ENCODE peak calls at places on chromosomes 1 and 21, in four cellular contexts. J, L, U and W are unnamed samples.

GRCh38 chr21:39696620-39697019 is 48.4 kb upstream of the IGSF5 start:
- DNase-seq in U (no peak), J (no peak), L (no peak), W (no peak)

GRCh38 chr1:185315364-185316108 is 1.5 kb downstream of the IVNS1ABP start:
- DNase-seq in L (no peak), J (no peak), U (no peak), W (peak; percentile 50)

GRCh38 chr1:143694085-143694484 is 277.7 kb downstream of the FAM72C start:
- DNase-seq in L (no peak), U (no peak), J (no peak), W (no peak)

GRCh38 chr21:15688016-15688415 is 41.8 kb upstream of the USP25 start:
- DNase-seq in L (no peak), J (no peak), U (no peak), W (no peak)

GRCh38 chr21:41819856-41820281 is 53.0 kb upstream of the RIPK4 start:
- DNase-seq in U (no peak), J (no peak), L (no peak), W (no peak)

GRCh38 chr1:7388141-7388487 is 383.0 kb upstream of the VAMP3 start:
- DNase-seq in J (peak; percentile 73), U (peak; percentile 36), L (no peak), W (no peak)

GRCh38 chr1:146001734-146002133 is 5.4 kb upstream of the TXNIP start:
- DNase-seq in U (no peak), L (no peak), J (no peak), W (no peak)

GRCh38 chr1:187001198-187001904 is 172.6 kb downstream of the PLA2G4A start:
- DNase-seq in U (no peak), J (no peak), L (no peak), W (peak; percentile 87)

GRCh38 chr1:24283326-24284155 is 35.6 kb upstream of the GRHL3 start:
- DNase-seq in L (no peak), J (no peak), U (no peak), W (peak; percentile 66)

GRCh38 chr1:97137862-97138514 is 416.4 kb downstream of the PTBP2 start:
- DNase-seq in L (no peak), J (no peak), U (no peak), W (peak; percentile 81)

GRCh38 chr1:230049731-230050130 is 17.3 kb upstream of the GALNT2 start:
- DNase-seq in J (no peak), U (peak; percentile 24), L (no peak), W (no peak)

GRCh38 chr1:174786760-174787159 is 213.0 kb upstream of the CACYBP start:
- DNase-seq in U (no peak), J (no peak), L (no peak), W (no peak)

GRCh38 chr1:156474966-156475365 is 25.6 kb downstream of the MEF2D start:
- DNase-seq in U (no peak), J (no peak), L (no peak), W (no peak)

GRCh38 chr1:99481391-99481996 is 164.4 kb upstream of the PALMD start:
- DNase-seq in U (no peak), L (peak; percentile 47), J (no peak), W (peak; percentile 89)

GRCh38 chr1:20696397-20697333 is 21.1 kb downstream of the KIF17 start:
- DNase-seq in U (peak; percentile 83), J (peak; percentile 96), L (peak; percentile 77), W (peak; percentile 96)

GRCh38 chr1:190595438-190595837 is 117.8 kb upstream of the BRINP3 start:
- DNase-seq in L (no peak), U (no peak), J (no peak), W (no peak)

GRCh38 chr1:223844521-223844961 is 1.2 kb downstream of the TP53BP2 start:
- DNase-seq in J (no peak), L (peak; percentile 74), U (no peak), W (peak; percentile 49)

GRCh38 chr1:25906644-25907300 is 553 bp upstream of the STMN1 start:
- DNase-seq in J (no peak), L (peak; percentile 63), U (peak; percentile 16), W (peak; percentile 14)

GRCh38 chr1:91760487-91760886 is 125.5 kb downstream of the TGFBR3 start:
- DNase-seq in U (no peak), J (no peak), L (no peak), W (no peak)
- H3K4me1 ChIP-seq in U (peaks cover 94% of the 10 kb centered on the region), J (no peaks in the 10 kb centered on the region), L (no peaks in the 10 kb centered on the region), W (peaks cover 84% of the 10 kb centered on the region)

GRCh38 chr1:110346690-110347089 is 7.5 kb downstream of the RBM15 start:
- DNase-seq in L (no peak), U (no peak), J (no peak), W (no peak)
- H3K4me1 ChIP-seq in L (peaks cover 76% of the 10 kb centered on the region), U (peaks cover 100% of the 10 kb centered on the region), J (peaks cover 36% of the 10 kb centered on the region), W (peaks cover 55% of the 10 kb centered on the region)

GRCh38 chr1:111195002-111195684 is 5.3 kb downstream of the DENND2D start:
- DNase-seq in J (no peak), L (no peak), U (no peak), W (no peak)

GRCh38 chr1:111197598-111198289 is 2.7 kb downstream of the DENND2D start:
- DNase-seq in L (peak; percentile 78), U (no peak), J (peak; percentile 77), W (no peak)

GRCh38 chr1:111193712-111194480 is 6.5 kb downstream of the DENND2D start:
- DNase-seq in L (no peak), U (no peak), J (no peak), W (no peak)

GRCh38 chr1:111198836-111199235 is 1.6 kb downstream of the DENND2D start:
- DNase-seq in J (no peak), L (no peak), U (no peak), W (no peak)

DNA sequence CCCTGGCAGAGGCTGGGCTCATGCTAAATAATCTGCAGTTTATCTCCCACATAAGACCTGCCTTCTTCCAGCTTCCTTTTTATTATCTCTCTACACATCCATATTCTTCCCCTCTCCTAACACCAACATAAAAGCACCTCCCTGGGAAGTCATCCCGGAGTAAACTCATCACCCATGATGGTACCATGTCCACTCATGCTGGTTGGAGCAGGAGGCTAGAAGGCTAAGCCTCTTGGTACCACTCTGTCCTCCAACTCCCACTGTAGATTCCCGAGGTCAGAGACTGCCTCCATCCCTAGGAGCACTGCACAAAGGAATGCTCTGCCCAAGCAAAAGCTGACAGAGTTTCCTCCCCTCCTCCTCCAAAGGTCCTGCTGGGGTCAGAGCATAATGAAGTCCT is 4.2 kb downstream of the DENND2D start:
- DNase-seq in J (no peak), U (no peak), L (no peak), W (no peak)
- H3K4me1 ChIP-seq in J (peaks cover 33% of the 10 kb centered on the region), U (peaks cover 10% of the 10 kb centered on the region), L (peaks cover 69% of the 10 kb centered on the region), W (peaks cover 52% of the 10 kb centered on the region)

DNA sequence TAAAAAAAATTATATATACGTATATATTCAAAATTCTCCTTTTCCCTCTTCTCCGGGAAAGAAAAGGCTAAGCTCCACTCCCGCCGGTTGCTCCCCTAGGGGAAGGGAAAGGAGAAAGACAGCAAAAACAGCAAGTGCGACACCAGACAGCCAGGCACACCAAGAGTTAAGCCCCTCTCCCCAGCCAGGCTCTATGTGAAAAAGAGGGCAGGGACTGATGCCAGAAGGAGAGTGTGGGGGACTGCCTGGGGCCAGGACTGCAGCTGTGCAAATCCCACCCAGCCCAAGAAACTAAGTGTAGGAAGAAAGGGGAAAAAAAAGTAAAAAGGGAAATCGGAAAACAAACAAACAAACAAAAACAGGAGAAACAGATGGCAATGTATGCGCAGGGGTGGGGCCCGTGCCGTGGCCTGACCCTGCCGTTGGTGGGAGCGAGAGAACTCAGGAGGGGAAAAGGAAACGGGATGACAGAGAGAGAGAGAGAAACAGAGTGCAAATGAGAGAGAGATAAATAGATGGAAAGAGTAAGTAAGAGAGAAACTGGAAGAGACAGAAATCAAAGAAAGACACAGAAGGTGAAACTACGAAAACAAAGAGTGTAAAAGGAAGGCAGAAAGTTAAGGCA is 27.6 kb upstream of the FMO1 start:
- DNase-seq in U (no peak), L (no peak), J (no peak), W (peak; percentile 69)
- H3K4me1 ChIP-seq in U (peaks cover 38% of the 10 kb centered on the region), L (no peaks in the 10 kb centered on the region), J (no peaks in the 10 kb centered on the region), W (peaks cover 39% of the 10 kb centered on the region)

GRCh38 chr21:33266050-33266783 is at the start of gene IL10RB:
- DNase-seq in J (peak; percentile 91), U (peak; percentile 81), L (peak; percentile 77), W (peak; percentile 92)

GRCh38 chr21:33266784-33267135 is 593 bp downstream of the IL10RB start:
- DNase-seq in J (no peak), L (peak; percentile 61), U (peak; percentile 20), W (peak; percentile 6)

GRCh38 chr21:33262921-33263320 is 3.2 kb upstream of the IL10RB start:
- DNase-seq in U (no peak), L (no peak), J (no peak), W (no peak)

GRCh38 chr21:33265664-33266049 is 510 bp upstream of the IL10RB start:
- DNase-seq in L (no peak), U (peak; percentile 50), J (peak; percentile 78), W (no peak)

GRCh38 chr21:33264561-33264960 is 1.6 kb upstream of the IL10RB start:
- DNase-seq in L (no peak), J (no peak), U (no peak), W (no peak)
- H3K4me1 ChIP-seq in L (peaks cover 59% of the 10 kb centered on the region), J (no peaks in the 10 kb centered on the region), U (peaks cover 31% of the 10 kb centered on the region), W (peaks cover 26% of the 10 kb centered on the region)

DNA sequence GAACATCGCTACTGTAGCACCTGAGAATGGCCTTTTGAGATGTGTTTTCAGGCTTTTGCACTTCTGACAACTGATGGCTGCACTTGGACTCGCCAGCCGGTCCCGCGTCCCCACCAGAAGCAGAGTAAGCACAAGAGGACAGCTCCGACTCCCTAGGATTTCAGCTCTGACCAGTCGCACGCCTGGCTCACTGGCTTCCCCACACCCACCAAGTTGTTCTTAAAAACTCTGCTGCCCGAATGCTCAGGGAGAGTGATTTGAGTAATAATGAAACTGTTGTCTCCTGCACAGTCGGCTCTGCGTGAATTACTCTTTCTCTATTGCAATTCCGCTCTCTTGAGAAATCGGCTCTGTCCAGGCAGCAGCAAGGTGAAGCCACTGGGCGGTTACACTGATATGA is 40.2 kb upstream of the NLRP3 start:
- DNase-seq in L (no peak), U (no peak), J (no peak), W (no peak)
- H3K4me1 ChIP-seq in L (no peaks in the 10 kb centered on the region), U (peaks cover 9% of the 10 kb centered on the region), J (no peaks in the 10 kb centered on the region), W (no peaks in the 10 kb centered on the region)

DNA sequence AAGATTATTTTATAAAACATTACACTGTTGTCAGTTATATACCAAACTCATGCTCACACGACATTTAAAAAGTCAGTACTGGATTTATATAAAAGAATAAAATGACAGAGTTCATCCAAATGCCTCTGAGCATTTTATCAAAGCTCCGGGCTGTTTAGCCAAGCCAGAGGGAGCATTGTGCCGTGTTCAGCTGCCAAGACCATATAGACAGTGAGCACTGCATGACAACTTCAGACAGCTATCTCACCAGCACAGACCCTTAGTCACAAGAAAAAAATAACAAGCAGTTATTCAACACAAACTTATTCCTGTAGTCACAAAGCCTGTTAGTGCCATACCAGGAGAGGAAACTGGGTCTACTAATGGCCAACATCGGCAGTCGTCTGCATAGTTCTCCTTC is 88.0 kb upstream of the PBX1 start:
- DNase-seq in L (no peak), U (no peak), J (no peak), W (no peak)
- H3K4me1 ChIP-seq in L (no peaks in the 10 kb centered on the region), U (peaks cover 18% of the 10 kb centered on the region), J (no peaks in the 10 kb centered on the region), W (peaks cover 5% of the 10 kb centered on the region)

GRCh38 chr1:154323493-154323892 is 1.8 kb upstream of the ATP8B2 start:
- DNase-seq in J (no peak), U (no peak), L (no peak), W (no peak)
- H3K4me1 ChIP-seq in J (peaks cover 5% of the 10 kb centered on the region), U (peaks cover 52% of the 10 kb centered on the region), L (peaks cover 28% of the 10 kb centered on the region), W (peaks cover 21% of the 10 kb centered on the region)